ENCODE peak calls at places on chromosomes 4 and X, in six cellular contexts. G is GM12892, R is HepG2, P is K562, H is GM12878, Z is H1. F is an unnamed sample.

GRCh38 chr4:21819086-21819485 is 129.5 kb downstream of the KCNIP4 start:
- DNase-seq in G (no peak), Z (no peak), H (no peak), R (no peak), P (no peak), F (no peak)

GRCh38 chr4:102829803-102830202 is 2.5 kb upstream of the UBE2D3 start:
- DNase-seq in H (no peak), R (no peak), Z (no peak), P (no peak), G (no peak), F (no peak)

GRCh38 chr4:137674066-137674465 is 141.8 kb upstream of the PCDH18 start:
- DNase-seq in Z (no peak), H (no peak), P (no peak), G (no peak), R (no peak), F (no peak)

GRCh38 chr4:138576684-138577083 is 334.5 kb upstream of the SLC7A11 start:
- DNase-seq in Z (no peak), G (no peak), R (peak; percentile 39), P (peak; percentile 10), H (no peak), F (no peak)

GRCh38 chr4:98522603-98523395 is 135.6 kb downstream of the TSPAN5 start:
- DNase-seq in G (no peak), Z (no peak), R (peak; percentile 35), P (no peak), H (no peak), F (no peak)

GRCh38 chr4:173528378-173529321 is 1.4 kb downstream of the HAND2 start:
- DNase-seq in G (no peak), R (no peak), Z (peak; percentile 80), H (no peak), P (peak; percentile 45), F (no peak)

GRCh38 chr4:21947768-21948346 is 715 bp downstream of the KCNIP4 start:
- DNase-seq in Z (no peak), H (no peak), G (no peak), R (no peak), P (no peak), F (no peak)

GRCh38 chr4:146835096-146835495 is 110.6 kb downstream of the TTC29 start:
- DNase-seq in G (no peak), Z (no peak), R (no peak), P (no peak), H (no peak), F (no peak)

GRCh38 chr4:132328761-132329160 is 820.3 kb upstream of the PCDH10 start:
- DNase-seq in H (no peak), Z (no peak), R (no peak), G (no peak), P (no peak), F (no peak)

GRCh38 chr4:147822128-147822527 is 90.2 kb downstream of the ARHGAP10 start:
- DNase-seq in R (peak; percentile 39), P (no peak), G (no peak), H (no peak), Z (no peak), F (no peak)

GRCh38 chr4:48997962-48998361 is 11.9 kb downstream of the CWH43 start:
- DNase-seq in R (no peak), Z (no peak), G (no peak), P (no peak), H (no peak), F (no peak)

GRCh38 chrX:39762266-39762841 is 335.4 kb downstream of the BCOR start:
- DNase-seq in H (no peak), G (no peak), R (no peak), P (no peak), Z (no peak), F (no peak)

GRCh38 chr4:14787894-14788293 is 214.4 kb upstream of the CPEB2 start:
- DNase-seq in G (no peak), H (no peak), Z (no peak), R (no peak), P (no peak), F (no peak)

GRCh38 chrX:73446831-73447230 is at the start of gene CDX4:
- DNase-seq in Z (peak; percentile 49), R (no peak), P (no peak), H (no peak), G (no peak), F (no peak)

GRCh38 chr4:187276786-187277408 is 553.2 kb upstream of the FAT1 start:
- DNase-seq in R (no peak), P (no peak), G (no peak), H (no peak), Z (no peak), F (no peak)

GRCh38 chr4:55989716-55990115 is 41.0 kb downstream of the CEP135 start:
- DNase-seq in R (no peak), H (no peak), P (no peak), Z (no peak), G (no peak), F (no peak)

GRCh38 chrX:136780738-136781137 is at the start of gene ARHGEF6:
- DNase-seq in R (no peak), Z (no peak), P (no peak), G (no peak), H (no peak), F (no peak)

GRCh38 chrX:2628751-2629315 is 62.3 kb upstream of the CD99 start:
- DNase-seq in R (peak; percentile 52), H (no peak), Z (no peak), P (no peak), G (no peak), F (no peak)

GRCh38 chrX:20527458-20528099 is 260.9 kb upstream of the RPS6KA3 start:
- DNase-seq in Z (no peak), R (peak; percentile 21), H (no peak), P (no peak), G (no peak), F (no peak)

GRCh38 chrX:72129661-72130060 is 2.1 kb downstream of the RTL5 start:
- DNase-seq in H (no peak), R (no peak), Z (no peak), G (no peak), P (no peak), F (no peak)

GRCh38 chr4:27050731-27051130 is 190.1 kb downstream of the STIM2 start:
- DNase-seq in H (no peak), P (no peak), R (no peak), G (no peak), Z (no peak), F (no peak)

GRCh38 chr4:95304898-95305297 is 243.9 kb downstream of the UNC5C start:
- DNase-seq in H (no peak), G (no peak), R (no peak), Z (no peak), P (no peak), F (no peak)

GRCh38 chr4:139214039-139214534 is 37.1 kb upstream of the ELF2 start:
- DNase-seq in P (no peak), Z (no peak), G (peak; percentile 48), R (peak; percentile 69), H (peak; percentile 65), F (peak; percentile 42)

GRCh38 chrX:113551919-113552318 is 711.3 kb upstream of the AMOT start:
- DNase-seq in G (no peak), R (no peak), P (no peak), Z (no peak), H (no peak), F (no peak)

GRCh38 chr4:155639674-155640529 is 26.7 kb upstream of the GUCY1A1 start:
- DNase-seq in P (no peak), G (no peak), R (no peak), H (peak; percentile 45), Z (no peak), F (peak; percentile 6)

GRCh38 chr4:6727943-6728250 is 11.9 kb downstream of the BLOC1S4 start:
- DNase-seq in R (no peak), G (no peak), P (no peak), H (no peak), Z (no peak), F (no peak)

GRCh38 chr4:6730603-6731300 is 14.8 kb downstream of the BLOC1S4 start:
- DNase-seq in H (no peak), Z (no peak), P (peak; percentile 76), R (no peak), G (no peak), F (no peak)

GRCh38 chr4:6727081-6727942 is 11.3 kb downstream of the BLOC1S4 start:
- DNase-seq in R (no peak), Z (no peak), P (peak; percentile 45), G (no peak), H (no peak), F (no peak)

GRCh38 chr4:6731301-6731641 is 15.3 kb downstream of the BLOC1S4 start:
- DNase-seq in G (no peak), Z (no peak), R (no peak), P (no peak), H (no peak), F (no peak)

DNA sequence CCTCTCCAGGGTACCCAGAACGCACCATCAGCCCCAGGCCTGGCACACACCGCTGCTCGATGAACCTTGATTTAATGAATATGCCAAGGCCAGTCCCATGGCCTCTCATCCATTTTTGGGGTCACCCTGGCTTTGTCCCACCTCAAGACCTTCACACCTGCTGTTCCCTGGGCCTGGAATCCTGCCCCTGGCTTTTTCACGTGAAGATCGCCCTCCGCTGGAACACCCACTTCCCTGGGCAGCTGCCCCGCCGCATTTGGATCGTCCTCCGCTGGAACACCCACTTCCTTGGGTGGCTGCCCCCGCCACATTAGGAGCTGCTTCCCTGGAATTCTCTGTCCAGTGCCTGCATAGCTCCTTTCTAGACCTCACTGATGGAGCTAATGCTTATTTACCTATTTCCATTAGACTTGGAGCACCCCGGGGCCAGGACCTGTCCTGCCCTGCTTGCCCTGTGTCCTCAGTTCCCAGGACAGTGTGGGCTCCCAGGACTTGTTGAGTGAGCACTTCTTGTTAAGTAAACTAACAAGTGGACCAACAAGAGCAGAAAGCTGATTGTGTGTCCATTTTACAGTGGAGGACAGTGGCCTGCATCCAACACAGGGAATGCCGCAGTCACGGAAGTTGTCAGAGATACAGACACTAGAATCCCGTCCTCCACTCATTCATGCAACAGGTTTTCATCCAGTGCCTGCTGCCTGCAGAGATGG is 12.5 kb downstream of the BLOC1S4 start:
- DNase-seq in G (no peak), H (no peak), Z (no peak), P (no peak), R (no peak), F (no peak)
- TF ChIP-seq POLR2AphosphoS5 in G (no peak), H (no peak), Z (no peak), P (no peak), R (no peak), F (no peak)

GRCh38 chr4:4859010-4859798 is at the start of gene MSX1:
- DNase-seq in G (peak; percentile 88), H (no peak), R (peak; percentile 81), P (peak; percentile 97), Z (peak; percentile 92), F (no peak)
- TF ChIP-seq POLR2A in G (peak; percentile 51), H (peak; percentile 72), R (peak; percentile 90), P (peak; percentile 54), Z (no peak), F (no peak)

DNA sequence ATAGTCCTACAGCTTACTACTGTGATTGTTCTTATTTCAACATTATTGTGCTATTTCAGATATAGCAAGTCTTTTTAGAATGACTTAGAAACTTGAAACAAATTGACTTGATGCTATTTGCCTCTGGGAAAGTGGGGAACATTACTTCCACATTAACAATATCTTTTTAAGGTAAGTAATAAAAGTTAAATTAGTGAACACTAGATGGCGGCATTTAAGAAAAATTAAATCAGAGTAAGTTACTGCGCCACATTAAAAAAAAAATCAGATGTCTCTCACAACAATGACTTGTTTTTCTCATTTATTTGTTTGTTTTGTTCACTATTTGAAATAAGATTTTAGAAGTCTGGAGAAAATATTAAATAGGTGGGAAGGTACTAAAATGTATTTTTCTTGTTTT is 1026.9 kb upstream of the SLIT2 start:
- DNase-seq in H (no peak), R (no peak), P (no peak), Z (no peak), G (no peak), F (no peak)
- TF ChIP-seq TAF1 in H (no peak), R (no peak), P (no peak), Z (no peak), G (no peak), F (no peak)

GRCh38 chr4:38614198-38614597 is 49.8 kb upstream of the KLF3 start:
- DNase-seq in H (no peak), Z (no peak), G (no peak), R (no peak), P (no peak), F (no peak)
- TF ChIP-seq POLR2AphosphoS5 in H (no peak), Z (no peak), G (no peak), R (no peak), P (no peak), F (no peak)